ENCODE peak calls at places on chromosomes 3 and 15, in six cellular contexts. C is cardiac muscle cell, P is dorsolateral prefrontal cortex, N is heart right ventricle, Z is breast epithelium, A is fibroblast of lung. Q is an unnamed sample.

GRCh38 chr3:149688122-149688757 is 30.4 kb upstream of the WWTR1 start:
- DNase-seq in C (peak), P (no peak), N (no peak), Z (no peak), A (no peak), Q (no peak)

GRCh38 chr3:135084404-135084803 is 289.3 kb downstream of the EPHB1 start:
- DNase-seq in C (no peak), P (no peak), N (no peak), Z (no peak), A (peak), Q (peak)

GRCh38 chr15:42065008-42065407 is 29.4 kb downstream of the PLA2G4D start:
- DNase-seq in C (no peak), P (peak), N (no peak), Z (no peak), A (no peak), Q (no peak)

GRCh38 chr15:42146551-42147430 is 9.6 kb downstream of the PLA2G4F start:
- DNase-seq in C (no peak), P (peak), N (no peak), Z (no peak), A (no peak), Q (no peak)

GRCh38 chr3:65867463-65868210 is 171.1 kb downstream of the MAGI1 start:
- DNase-seq in C (no peak), P (no peak), N (no peak), Z (no peak), A (no peak), Q (no peak)

GRCh38 chr3:13135811-13136321 is 62.6 kb upstream of the IQSEC1 start:
- DNase-seq in C (no peak), P (no peak), N (no peak), Z (no peak), A (no peak), Q (no peak)

GRCh38 chr3:32018723-32019564 is 37.4 kb downstream of the ZNF860 start:
- DNase-seq in C (peak), P (no peak), N (peak), Z (no peak), A (peak), Q (no peak)

GRCh38 chr15:96273317-96274086 is 57.0 kb upstream of the NR2F2 start:
- DNase-seq in C (peak), P (no peak), N (no peak), Z (no peak), A (peak), Q (peak)

GRCh38 chr3:156448300-156448699 is 106.6 kb downstream of the SSR3 start:
- DNase-seq in C (peak), P (no peak), N (no peak), Z (no peak), A (peak), Q (no peak)

GRCh38 chr3:124132813-124133212 is 140.9 kb upstream of the ROPN1 start:
- DNase-seq in C (no peak), P (no peak), N (no peak), Z (no peak), A (peak), Q (no peak)

GRCh38 chr3:160157321-160157720 is 67.9 kb upstream of the C3orf80 start:
- DNase-seq in C (no peak), P (no peak), N (no peak), Z (no peak), A (no peak), Q (no peak)

GRCh38 chr15:88018865-88019626 is 237.5 kb downstream of the NTRK3 start:
- DNase-seq in C (peak), P (no peak), N (no peak), Z (peak), A (peak), Q (no peak)

GRCh38 chr3:189734061-189734460 is 102.9 kb downstream of the TP63 start:
- DNase-seq in C (no peak), P (no peak), N (no peak), Z (no peak), A (no peak), Q (no peak)

GRCh38 chr3:49745986-49746385 is 22.2 kb upstream of the GMPPB start:
- DNase-seq in C (peak), P (no peak), N (no peak), Z (no peak), A (peak), Q (no peak)

GRCh38 chr3:32176989-32177701 is 61.3 kb upstream of the CMTM8 start:
- DNase-seq in C (peak), P (no peak), N (peak), Z (no peak), A (peak), Q (no peak)

GRCh38 chr3:42369304-42369703 is 41.1 kb downstream of the LYZL4 start:
- DNase-seq in C (no peak), P (peak), N (peak), Z (peak), A (no peak), Q (no peak)

GRCh38 chr15:48331796-48332641 is 790 bp downstream of the DUT start:
- DNase-seq in C (no peak), P (peak), N (peak), Z (peak), A (peak), Q (no peak)

GRCh38 chr15:48334260-48334659 is 3.0 kb downstream of the DUT start:
- DNase-seq in C (no peak), P (no peak), N (no peak), Z (no peak), A (no peak), Q (no peak)

GRCh38 chr15:48330855-48331795 is at the start of gene DUT:
- DNase-seq in C (peak), P (peak), N (peak), Z (peak), A (peak), Q (peak)

GRCh38 chr15:48333553-48333952 is 2.3 kb downstream of the DUT start:
- DNase-seq in C (no peak), P (no peak), N (no peak), Z (no peak), A (no peak), Q (no peak)

GRCh38 chr15:48332642-48333034 is 1.4 kb downstream of the DUT start:
- DNase-seq in C (no peak), P (no peak), N (no peak), Z (no peak), A (no peak), Q (no peak)
- H3K4me3 ChIP-seq in C (peak), P (peak), N (peak), Z (peak), A (peak), Q (peak)

GRCh38 chr3:188001052-188001567 is 152.8 kb upstream of the LPP start:
- DNase-seq in C (no peak), P (no peak), N (no peak), Z (no peak), A (no peak), Q (no peak)
- H3K4me3 ChIP-seq in C (no peak), P (no peak), N (no peak), Z (no peak), A (no peak), Q (no peak)

DNA sequence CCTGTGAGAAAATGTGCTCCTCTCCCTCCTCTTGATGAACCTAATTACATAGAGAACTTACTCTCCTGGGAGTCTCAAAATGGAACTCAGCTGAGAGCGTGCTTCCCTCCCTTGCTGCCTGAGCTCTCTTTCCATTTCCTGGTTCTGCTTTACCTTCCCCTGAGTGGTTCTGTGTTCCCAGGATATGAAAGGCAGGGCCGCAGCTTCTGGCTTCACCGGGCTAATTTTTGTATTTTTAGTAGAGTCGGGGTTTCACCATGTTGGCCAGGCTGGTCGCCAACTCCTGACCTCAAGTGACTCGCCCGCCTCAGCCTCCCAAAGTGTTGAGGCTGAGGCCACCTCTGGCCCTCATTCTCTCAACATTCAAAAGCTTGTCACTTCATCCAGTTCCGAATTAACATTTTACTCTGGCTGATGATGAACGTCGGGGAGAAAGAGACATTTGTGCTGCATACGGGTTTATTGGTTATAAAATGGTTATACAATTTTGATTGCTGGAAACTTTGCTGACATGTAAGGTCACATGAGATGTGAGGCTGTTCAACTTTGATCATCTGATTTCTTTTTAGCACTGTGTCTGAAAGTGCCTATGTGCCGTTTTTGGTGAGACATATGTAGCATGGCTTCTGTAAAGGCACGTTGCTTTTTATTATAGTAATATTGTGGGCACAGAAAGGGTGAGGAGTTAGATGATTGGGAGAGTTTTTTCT is 6.6 kb downstream of the PLS1 start:
- DNase-seq in C (no peak), P (no peak), N (no peak), Z (no peak), A (no peak), Q (no peak)
- H3K4me3 ChIP-seq in C (no peak), P (no peak), N (no peak), Z (no peak), A (no peak), Q (no peak)

GRCh38 chr3:197478746-197479668 is 76.8 kb downstream of the BDH1 start:
- DNase-seq in C (no peak), P (no peak), N (no peak), Z (peak), A (peak), Q (no peak)
- H3K4me3 ChIP-seq in C (no peak), P (no peak), N (no peak), Z (no peak), A (no peak), Q (no peak)

DNA sequence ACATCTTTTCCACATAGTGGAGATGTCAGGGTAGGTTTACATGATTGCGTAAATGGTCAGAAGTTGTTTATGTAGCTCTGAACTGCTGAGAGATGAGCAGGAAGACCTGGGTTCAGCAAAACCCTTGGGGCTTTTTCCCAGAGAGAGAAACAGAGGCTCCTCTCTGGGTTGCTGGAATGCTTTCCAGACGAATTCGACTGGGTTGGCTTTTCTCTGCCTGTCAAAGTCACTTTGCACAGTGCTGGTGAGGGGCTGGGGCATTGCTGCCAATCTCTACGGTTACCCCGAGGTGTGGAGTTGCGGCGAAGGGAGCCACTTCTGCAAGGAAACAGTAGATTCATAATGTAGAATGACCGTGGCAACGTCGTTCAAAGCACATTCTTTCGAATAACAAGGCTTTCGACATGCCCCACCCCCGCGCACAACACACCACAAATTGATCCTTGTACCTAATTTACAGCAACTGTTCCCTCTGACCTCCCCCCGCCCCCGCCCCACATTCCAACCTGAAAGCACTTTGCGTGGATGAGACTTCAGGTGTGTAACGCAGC is 950 bp upstream of the CNTN4 start:
- DNase-seq in C (no peak), P (no peak), N (no peak), Z (no peak), A (no peak), Q (no peak)
- H3K4me3 ChIP-seq in C (peak), P (peak), N (no peak), Z (peak), A (no peak), Q (no peak)

GRCh38 chr3:19190602-19191001 is 42.3 kb downstream of the KCNH8 start:
- DNase-seq in C (no peak), P (no peak), N (no peak), Z (no peak), A (no peak), Q (no peak)
- H3K4me3 ChIP-seq in C (no peak), P (no peak), N (no peak), Z (no peak), A (no peak), Q (no peak)

GRCh38 chr15:37096878-37097568 is 3.3 kb downstream of the MEIS2 start:
- DNase-seq in C (peak), P (no peak), N (no peak), Z (no peak), A (no peak), Q (no peak)

GRCh38 chr15:37093480-37094410 is 6.6 kb downstream of the MEIS2 start:
- DNase-seq in C (peak), P (no peak), N (no peak), Z (no peak), A (peak), Q (peak)

GRCh38 chr15:37094542-37095196 is 5.7 kb downstream of the MEIS2 start:
- DNase-seq in C (no peak), P (no peak), N (no peak), Z (no peak), A (peak), Q (no peak)

GRCh38 chr15:37095993-37096877 is 4.1 kb downstream of the MEIS2 start:
- DNase-seq in C (peak), P (no peak), N (no peak), Z (no peak), A (no peak), Q (no peak)

DNA sequence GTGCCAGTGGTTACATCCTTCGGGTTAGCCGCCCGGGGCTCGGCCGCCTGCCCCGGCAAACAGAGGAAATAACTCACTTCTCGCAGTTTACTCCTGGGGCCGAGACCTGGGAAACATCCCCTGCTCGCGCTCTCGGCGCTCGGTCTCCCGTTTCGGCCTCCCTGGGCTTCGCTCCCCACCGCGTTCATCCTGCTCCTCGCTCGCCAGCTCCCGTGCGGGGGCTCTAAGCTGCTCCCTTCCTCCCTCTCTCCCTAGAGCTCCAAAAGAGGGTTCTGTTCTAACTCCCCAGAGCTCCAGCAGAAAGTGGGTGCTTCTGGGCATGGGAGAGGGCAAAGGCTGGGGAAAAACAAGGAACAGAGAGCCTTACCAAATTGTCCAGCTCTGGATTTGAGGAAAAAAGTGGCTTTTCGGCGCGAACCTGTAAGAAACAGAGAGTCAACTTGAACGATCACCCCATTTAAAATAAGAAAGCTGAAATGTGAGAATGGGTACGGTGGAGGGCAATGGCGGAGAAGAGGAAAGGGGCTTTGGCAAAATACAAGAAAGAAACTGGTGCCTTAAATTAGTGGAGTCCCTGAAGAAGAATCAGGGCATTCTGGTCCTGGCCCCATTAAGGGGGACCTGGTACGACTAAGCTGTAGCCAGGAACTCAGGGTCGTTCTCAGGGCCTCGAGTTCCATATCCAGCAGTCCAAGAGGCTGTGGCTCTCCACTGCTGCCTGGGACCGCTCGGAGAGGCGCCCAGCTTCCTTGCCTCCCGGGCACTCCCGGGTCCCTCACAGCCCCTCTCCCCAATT is 5.0 kb downstream of the MEIS2 start:
- DNase-seq in C (no peak), P (no peak), N (no peak), Z (no peak), A (no peak), Q (no peak)
- H3K4me3 ChIP-seq in C (peak), P (peak), N (peak), Z (peak), A (no peak), Q (peak)